ENCODE peak calls at places on chromosomes 7 and 10, in five cellular contexts. T, Q, S, N and K are unnamed samples.

GRCh38 chr7:132430041-132430440 is 146.2 kb downstream of the PLXNA4 start:
- DNase-seq in T (no peak), N (no peak), S (no peak), Q (no peak), K (no peak)

GRCh38 chr10:122301055-122301810 is 30.1 kb downstream of the BTBD16 start:
- DNase-seq in T (peak), N (no peak), S (no peak), Q (no peak), K (no peak)

GRCh38 chr10:131961047-131961776 is 20.5 kb downstream of the BNIP3 start:
- DNase-seq in S (no peak), Q (no peak), N (no peak), T (no peak), K (no peak)

GRCh38 chr7:42091461-42092229 is 145.4 kb downstream of the GLI3 start:
- DNase-seq in Q (no peak), S (peak), N (no peak), T (no peak), K (peak)

GRCh38 chr7:7989133-7989984 is 20.8 kb downstream of the GLCCI1 start:
- DNase-seq in T (no peak), N (peak), Q (no peak), S (no peak), K (no peak)

GRCh38 chr10:76954838-76955237 is 682.8 kb downstream of the KCNMA1 start:
- DNase-seq in Q (no peak), N (no peak), S (peak), T (no peak), K (no peak)

GRCh38 chr7:114008696-114009095 is 89.9 kb upstream of the PPP1R3A start:
- DNase-seq in T (no peak), N (no peak), Q (no peak), S (no peak), K (no peak)

GRCh38 chr7:20598479-20599419 is 16.7 kb upstream of the ABCB5 start:
- DNase-seq in Q (peak), T (peak), N (peak), S (peak), K (peak)

GRCh38 chr7:113099284-113099919 is 12.8 kb upstream of the GPR85 start:
- DNase-seq in N (no peak), S (peak), T (no peak), Q (no peak), K (peak)

GRCh38 chr7:29430279-29430949 is 133.2 kb upstream of the PRR15 start:
- DNase-seq in T (no peak), S (no peak), N (no peak), Q (no peak), K (no peak)

GRCh38 chr7:106031271-106032029 is 68.4 kb downstream of the CDHR3 start:
- DNase-seq in Q (no peak), T (no peak), N (no peak), S (no peak), K (peak)

GRCh38 chr7:48718731-48719387 is 205.5 kb upstream of the CDC14C start:
- DNase-seq in Q (no peak), S (peak), T (peak), N (no peak), K (no peak)

GRCh38 chr7:36312064-36312914 is 77.4 kb upstream of the ANLN start:
- DNase-seq in S (no peak), N (peak), T (no peak), Q (no peak), K (peak)

GRCh38 chr10:6297951-6298381 is 95.2 kb downstream of the PFKFB3 start:
- DNase-seq in N (no peak), Q (no peak), T (no peak), S (peak), K (no peak)

GRCh38 chr10:61804414-61804813 is 97.1 kb upstream of the ARID5B start:
- DNase-seq in N (no peak), S (peak), T (peak), Q (no peak), K (no peak)

GRCh38 chr7:31076051-31076450 is 23.9 kb downstream of the ADCYAP1R1 start:
- DNase-seq in T (no peak), Q (no peak), N (no peak), S (no peak), K (no peak)

GRCh38 chr7:20514364-20514763 is 101.1 kb upstream of the ABCB5 start:
- DNase-seq in N (peak), Q (no peak), T (peak), S (peak), K (no peak)

GRCh38 chr7:28407643-28408042 is 4.7 kb upstream of the CREB5 start:
- DNase-seq in Q (no peak), T (peak), N (no peak), S (peak), K (no peak)

GRCh38 chr10:70907619-70908425 is 19.5 kb upstream of the PCBD1 start:
- DNase-seq in Q (no peak), S (no peak), T (no peak), N (no peak), K (no peak)

GRCh38 chr7:29239638-29240037 is 45.1 kb downstream of the CHN2 start:
- DNase-seq in N (no peak), T (peak), Q (no peak), S (peak), K (peak)

GRCh38 chr10:72503241-72503640 is 122.6 kb downstream of the MICU1 start:
- DNase-seq in S (no peak), Q (no peak), N (no peak), T (peak), K (no peak)

GRCh38 chr7:137544450-137545058 is 201.0 kb upstream of the PTN start:
- DNase-seq in Q (no peak), N (no peak), T (peak), S (no peak), K (no peak)

GRCh38 chr7:157016352-157017041 is 6.0 kb upstream of the MNX1 start:
- DNase-seq in Q (no peak), T (no peak), N (peak), S (no peak), K (peak)

GRCh38 chr10:26759008-26759407 is 61.5 kb downstream of the PDSS1 start:
- DNase-seq in T (no peak), S (no peak), N (no peak), Q (no peak), K (peak)

GRCh38 chr10:51224610-51225230 is 150.4 kb downstream of the PRKG1 start:
- DNase-seq in Q (no peak), T (peak), N (no peak), S (no peak), K (no peak)

GRCh38 chr10:61878411-61879051 is 23.0 kb upstream of the ARID5B start:
- DNase-seq in S (no peak), N (no peak), Q (no peak), T (no peak), K (no peak)

GRCh38 chr7:47807756-47808155 is 140.5 kb downstream of the PKD1L1 start:
- DNase-seq in N (no peak), S (no peak), Q (no peak), T (no peak), K (peak)

GRCh38 chr10:107157071-107157470 is 7.4 kb downstream of the SORCS1 start:
- DNase-seq in T (no peak), Q (no peak), N (no peak), S (no peak), K (no peak)

GRCh38 chr7:2109936-2110585 is 122.7 kb downstream of the MAD1L1 start:
- DNase-seq in T (peak), S (peak), N (no peak), Q (peak), K (no peak)

GRCh38 chr10:69867699-69868558 is 66.2 kb downstream of the COL13A1 start:
- DNase-seq in N (no peak), T (no peak), Q (no peak), S (peak), K (peak)

GRCh38 chr10:3465406-3465891 is 292.9 kb upstream of the PITRM1 start:
- DNase-seq in T (no peak), Q (no peak), S (peak), N (no peak), K (no peak)

GRCh38 chr7:106774768-106775551 is 90.1 kb upstream of the PIK3CG start:
- DNase-seq in Q (peak), N (no peak), S (peak), T (peak), K (peak)

GRCh38 chr7:128841171-128841690 is 11.0 kb downstream of the FLNC start:
- DNase-seq in Q (no peak), T (no peak), S (no peak), N (no peak), K (no peak)

GRCh38 chr10:69567920-69568319 is 5.3 kb downstream of the NEUROG3 start:
- DNase-seq in Q (no peak), N (peak), T (peak), S (peak), K (peak)

GRCh38 chr10:95830044-95830443 is 74.1 kb downstream of the ENTPD1 start:
- DNase-seq in N (no peak), S (no peak), T (no peak), Q (no peak), K (no peak)

GRCh38 chr10:92689663-92690210 is at the start of gene HHEX:
- DNase-seq in S (peak), N (peak), Q (peak), T (peak), K (no peak)

GRCh38 chr10:92691591-92692084 is 1.9 kb downstream of the HHEX start:
- DNase-seq in Q (no peak), N (no peak), S (no peak), T (no peak), K (peak)

GRCh38 chr10:92692085-92692671 is 2.4 kb downstream of the HHEX start:
- DNase-seq in S (no peak), T (no peak), Q (no peak), N (no peak), K (peak)

GRCh38 chr10:92690211-92691041 is 671 bp downstream of the HHEX start:
- DNase-seq in T (peak), S (peak), N (no peak), Q (peak), K (peak)

GRCh38 chr10:92691042-92691590 is 1.4 kb downstream of the HHEX start:
- DNase-seq in S (no peak), T (no peak), N (no peak), Q (no peak), K (peak)
- TF ChIP-seq EZH2 in S (no peak), T (no peak), N (no peak), Q (no peak), K (no peak)

GRCh38 chr7:149823191-149823630 is 15.0 kb upstream of the ZNF862 start:
- DNase-seq in N (no peak), Q (no peak), S (no peak), T (no peak), K (no peak)

GRCh38 chr7:149824301-149824741 is 13.9 kb upstream of the ZNF862 start:
- DNase-seq in T (no peak), Q (no peak), N (no peak), S (no peak), K (no peak)

GRCh38 chr7:149824748-149825566 is 13.2 kb upstream of the ZNF862 start:
- DNase-seq in Q (no peak), T (no peak), S (no peak), N (no peak), K (no peak)

GRCh38 chr7:149822353-149822943 is 15.7 kb upstream of the ZNF862 start:
- DNase-seq in Q (no peak), N (no peak), S (no peak), T (no peak), K (no peak)

DNA sequence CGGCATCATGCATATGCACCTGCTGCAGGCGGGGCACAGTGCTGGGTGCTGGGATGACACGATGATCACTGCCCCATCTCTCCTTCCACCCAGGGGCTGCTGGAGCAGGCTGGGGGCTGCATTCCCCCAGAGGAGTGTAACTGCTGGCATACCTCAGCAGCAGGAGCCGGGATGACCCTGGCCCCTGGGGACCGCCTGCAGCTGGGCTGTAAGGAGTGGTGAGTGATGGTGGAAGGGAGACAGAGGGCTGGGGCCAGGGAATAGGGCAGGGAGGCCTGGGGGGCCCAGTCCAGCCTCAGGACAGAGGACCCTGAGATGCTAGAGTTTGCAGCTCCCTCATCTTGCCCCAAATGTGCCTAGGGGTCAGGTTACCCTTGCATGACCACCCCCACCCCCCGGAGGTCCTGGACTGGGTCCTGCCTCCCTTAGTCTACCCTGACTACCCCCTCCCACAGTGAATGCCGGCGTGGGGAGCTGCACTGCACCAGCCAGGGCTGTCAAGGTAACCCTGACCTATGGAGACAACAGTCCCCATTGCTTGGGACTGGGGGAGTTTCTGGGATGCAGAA is 14.5 kb upstream of the ZNF862 start:
- DNase-seq in N (no peak), Q (no peak), T (no peak), S (no peak), K (no peak)
- H3K4me3 ChIP-seq in N (no peak), Q (no peak), T (no peak), S (no peak), K (no peak)

DNA sequence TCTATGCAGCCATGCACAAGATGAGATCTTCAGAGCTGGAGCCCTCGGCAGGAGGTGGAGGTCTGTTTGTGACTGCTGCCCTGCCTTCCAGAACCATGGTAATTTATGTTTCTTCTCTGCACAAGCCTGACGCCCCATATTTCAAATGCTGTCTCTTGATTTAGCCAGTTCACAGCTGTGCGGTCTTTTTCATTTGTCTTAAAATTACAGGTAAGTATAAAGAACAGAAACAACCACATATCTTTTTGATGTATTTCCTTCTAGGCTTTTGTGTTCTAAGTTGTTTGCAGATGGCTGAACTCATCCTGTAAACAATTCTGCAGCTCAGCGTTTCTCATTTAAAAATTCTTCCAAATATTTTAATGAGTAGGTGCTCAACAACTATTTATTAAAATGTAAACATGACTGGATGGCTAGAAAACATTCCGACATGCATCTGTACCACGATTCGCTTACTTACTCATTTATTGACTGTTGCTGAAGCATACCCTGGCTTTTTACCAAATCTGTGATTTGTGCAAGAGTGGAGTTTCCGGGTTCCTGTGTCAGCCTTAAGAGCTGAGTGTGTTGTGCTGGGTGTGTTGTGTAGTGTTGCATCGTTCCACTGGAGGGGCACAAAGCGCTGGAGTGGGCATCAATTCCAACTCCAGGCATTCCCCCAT is 58.9 kb downstream of the PIP4K2A start:
- DNase-seq in S (peak), N (no peak), Q (no peak), T (peak), K (no peak)
- TF ChIP-seq EZH2phosphoT487 in S (no peak), N (no peak), Q (no peak), T (no peak), K (no peak)

DNA sequence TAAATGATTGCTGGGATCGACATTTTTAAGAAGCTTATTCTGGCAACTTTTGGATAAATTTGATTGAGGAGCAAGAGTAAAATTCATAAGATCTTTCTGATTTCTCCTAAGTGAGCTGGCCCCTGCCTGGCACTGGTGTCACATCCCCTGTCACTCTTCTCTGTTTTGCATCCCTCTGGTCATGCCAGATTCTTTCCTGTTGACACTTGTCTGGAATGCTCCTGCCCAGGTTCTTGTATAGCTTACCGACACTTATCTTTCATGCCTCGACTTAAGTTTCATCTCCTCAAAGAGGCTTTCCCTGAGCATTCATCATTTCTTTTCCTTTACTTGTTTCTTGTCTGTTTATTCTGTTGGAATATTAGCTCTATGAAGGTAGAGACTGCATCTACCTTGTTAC is 22.2 kb upstream of the AASS start:
- DNase-seq in Q (no peak), N (no peak), T (no peak), S (peak), K (no peak)
- TF ChIP-seq EZH2 in Q (no peak), N (no peak), T (no peak), S (no peak), K (no peak)

GRCh38 chr7:1043552-1044188 is 676 bp upstream of the GPR146 start:
- DNase-seq in N (no peak), Q (no peak), T (no peak), S (peak), K (no peak)
- H3K4me3 ChIP-seq in N (peak), Q (peak), T (peak), S (peak), K (peak)

GRCh38 chr10:82609845-82610244 is 734.9 kb downstream of the NRG3 start:
- DNase-seq in N (no peak), S (no peak), Q (no peak), T (no peak), K (peak)
- TF ChIP-seq EZH2phosphoT487 in N (no peak), S (no peak), Q (no peak), T (no peak), K (no peak)

GRCh38 chr10:117551322-117552155 is 9.0 kb downstream of the EMX2 start:
- DNase-seq in S (no peak), T (no peak), Q (no peak), N (no peak), K (peak)

GRCh38 chr10:117553171-117553814 is 10.7 kb downstream of the EMX2 start:
- DNase-seq in N (no peak), S (no peak), Q (no peak), T (peak), K (peak)

GRCh38 chr10:117552759-117553158 is 10.2 kb downstream of the EMX2 start:
- DNase-seq in Q (no peak), N (no peak), T (peak), S (no peak), K (no peak)

GRCh38 chr10:117550599-117551321 is 8.2 kb downstream of the EMX2 start:
- DNase-seq in T (no peak), N (no peak), Q (no peak), S (no peak), K (peak)

GRCh38 chr10:117552156-117552620 is 9.6 kb downstream of the EMX2 start:
- DNase-seq in S (peak), T (peak), Q (no peak), N (no peak), K (peak)
- TF ChIP-seq EZH2 in S (no peak), T (no peak), Q (no peak), N (no peak), K (peak)

DNA sequence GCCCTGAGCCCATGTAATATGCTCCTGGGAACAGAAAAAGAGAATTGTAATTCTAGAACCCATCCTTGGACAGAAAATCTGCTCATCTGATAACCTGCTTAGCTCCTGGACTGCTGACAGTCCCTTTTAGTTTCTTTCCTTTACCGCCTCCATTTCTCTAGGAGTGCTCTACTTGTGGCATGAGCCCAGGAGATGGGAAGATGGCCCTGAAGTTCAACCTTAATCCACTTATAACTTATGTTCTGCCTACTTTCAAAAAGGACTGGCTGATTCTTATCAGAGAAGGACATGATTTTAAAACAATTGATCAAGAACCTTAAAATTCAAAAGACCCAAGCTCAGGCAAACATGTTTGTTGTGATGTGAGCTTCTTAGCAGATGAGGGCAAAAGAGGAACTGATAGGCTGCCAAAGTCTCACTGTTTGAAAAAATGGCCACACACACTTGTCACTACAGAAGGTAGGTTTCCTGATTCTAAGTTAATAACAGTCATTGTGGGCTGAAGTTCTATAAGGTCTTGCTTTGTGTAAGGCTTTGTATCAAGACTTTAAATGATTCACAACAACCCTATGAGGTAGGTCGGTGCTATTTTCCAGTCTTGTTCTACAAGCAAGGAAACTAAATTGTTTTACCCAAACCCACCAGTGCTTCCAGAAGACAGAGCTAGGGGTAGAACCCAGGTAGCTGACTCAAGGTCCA is 94.3 kb upstream of the AFAP1L2 start:
- DNase-seq in S (no peak), T (no peak), N (no peak), Q (no peak), K (no peak)
- H3K4me3 ChIP-seq in S (no peak), T (no peak), N (no peak), Q (no peak), K (no peak)

DNA sequence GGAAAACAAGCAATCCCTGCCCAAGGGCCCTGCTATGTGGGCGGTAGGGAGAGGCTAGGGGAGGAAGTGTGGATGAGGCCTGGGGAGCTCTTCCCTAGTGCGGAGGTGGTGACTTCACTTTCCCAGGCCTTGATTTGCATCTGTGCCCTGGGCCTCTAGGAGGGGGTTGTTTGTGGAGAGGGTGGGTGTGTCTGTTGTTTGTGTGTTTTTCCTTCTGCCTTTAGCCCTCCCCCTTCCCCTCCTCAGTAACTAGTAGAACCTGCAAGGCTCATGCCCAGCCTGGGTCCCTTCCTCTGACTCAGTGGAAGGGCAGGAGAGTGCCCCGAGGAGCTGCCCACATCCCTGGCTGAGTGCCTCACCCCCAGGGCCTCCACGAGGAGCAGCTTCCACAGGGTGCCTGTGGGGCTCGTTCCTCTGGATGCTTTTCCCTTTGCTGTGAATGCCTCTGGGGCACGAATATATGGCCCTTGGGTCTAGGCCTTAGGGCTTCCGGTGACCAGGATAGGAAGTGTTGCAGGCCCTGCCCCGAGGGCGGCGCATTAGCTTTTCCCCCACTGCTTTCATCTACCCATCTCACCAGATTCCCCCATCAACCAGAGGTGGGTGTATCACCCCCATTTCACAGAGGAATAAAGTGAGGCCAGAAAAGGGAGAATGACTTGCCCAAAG is 89.4 kb upstream of the DUSP5 start:
- DNase-seq in S (peak), T (peak), N (no peak), Q (no peak), K (peak)
- TF ChIP-seq EZH2phosphoT487 in S (no peak), T (no peak), N (no peak), Q (no peak), K (no peak)